ENCODE peak calls at places on chromosome 20, in seven cellular contexts. G is GM12878, W is HCT116, Q is K562, P is SK-N-SH, V is HepG2, F is H1. K is an unnamed sample.

GRCh38 chr20:46951405-46951804 is 56.8 kb downstream of the EYA2 start:
- DNase-seq in G (no peak), W (no peak), Q (no peak), P (no peak), V (no peak), F (no peak), K (no peak)

GRCh38 chr20:45235995-45236394 is 14.8 kb downstream of the SEMG2 start:
- DNase-seq in G (no peak), W (no peak), Q (peak), P (no peak), V (no peak), F (peak), K (no peak)

GRCh38 chr20:35821807-35822242 is 50.0 kb downstream of the PHF20 start:
- DNase-seq in G (no peak), W (no peak), Q (no peak), P (no peak), V (peak), F (no peak), K (no peak)

GRCh38 chr20:31788578-31788977 is 30.6 kb upstream of the MYLK2 start:
- DNase-seq in G (no peak), W (no peak), Q (no peak), P (no peak), V (no peak), F (no peak), K (no peak)

GRCh38 chr20:9071976-9072726 is 3.3 kb downstream of the PLCB4 start:
- DNase-seq in G (no peak), W (no peak), Q (no peak), P (no peak), V (no peak), F (no peak), K (no peak)

GRCh38 chr20:36468149-36469000 is 72.9 kb upstream of the MYL9 start:
- DNase-seq in G (no peak), W (no peak), Q (no peak), P (peak), V (peak), F (no peak), K (no peak)

GRCh38 chr20:701401-702129 is 26.0 kb upstream of the SCRT2 start:
- DNase-seq in G (no peak), W (no peak), Q (no peak), P (no peak), V (no peak), F (no peak), K (no peak)

GRCh38 chr20:48283470-48284110 is 498.3 kb upstream of the SULF2 start:
- DNase-seq in G (no peak), W (no peak), Q (no peak), P (no peak), V (peak), F (no peak), K (no peak)

GRCh38 chr20:25295386-25296093 is 47.7 kb downstream of the PYGB start:
- DNase-seq in G (no peak), W (no peak), Q (no peak), P (peak), V (no peak), F (no peak), K (peak)

GRCh38 chr20:24289737-24290481 is 179.5 kb upstream of the SYNDIG1 start:
- DNase-seq in G (no peak), W (no peak), Q (no peak), P (no peak), V (no peak), F (no peak), K (no peak)

GRCh38 chr20:25987073-25987927 is 290.6 kb upstream of the ZNF337 start:
- DNase-seq in G (no peak), W (no peak), Q (peak), P (peak), V (no peak), F (no peak), K (no peak)

GRCh38 chr20:63551068-63551467 is 2.9 kb upstream of the FNDC11 start:
- DNase-seq in G (no peak), W (no peak), Q (no peak), P (no peak), V (no peak), F (no peak), K (no peak)

GRCh38 chr20:45337367-45338120 is 10.7 kb downstream of the SDC4 start:
- DNase-seq in G (no peak), W (no peak), Q (peak), P (no peak), V (peak), F (no peak), K (no peak)

GRCh38 chr20:49717693-49718092 is 4.0 kb upstream of the B4GALT5 start:
- DNase-seq in G (no peak), W (peak), Q (peak), P (no peak), V (peak), F (no peak), K (peak)

GRCh38 chr20:49583669-49584417 is 15.9 kb upstream of the PTGIS start:
- DNase-seq in G (no peak), W (no peak), Q (peak), P (no peak), V (peak), F (no peak), K (no peak)

GRCh38 chr20:400451-401275 is 7.4 kb upstream of the RBCK1 start:
- DNase-seq in G (no peak), W (no peak), Q (peak), P (peak), V (no peak), F (no peak), K (no peak)

GRCh38 chr20:41524980-41525613 is 93.1 kb downstream of the CHD6 start:
- DNase-seq in G (no peak), W (no peak), Q (peak), P (no peak), V (no peak), F (no peak), K (no peak)

GRCh38 chr20:50855498-50856474 is 60.9 kb downstream of the BCAS4 start:
- DNase-seq in G (no peak), W (no peak), Q (no peak), P (peak), V (peak), F (no peak), K (no peak)
- TF ChIP-seq JUND in G (no peak), W (no peak), Q (no peak), P (no peak), V (no peak), F (no peak), K (no peak)

GRCh38 chr20:51623255-51623654 is 80.7 kb upstream of the NFATC2 start:
- DNase-seq in G (no peak), W (no peak), Q (no peak), P (no peak), V (no peak), F (no peak), K (no peak)
- TF ChIP-seq JUND in G (no peak), W (no peak), Q (no peak), P (no peak), V (no peak), F (no peak), K (no peak)

GRCh38 chr20:22093122-22093521 is 387.7 kb downstream of the PAX1 start:
- DNase-seq in G (no peak), W (no peak), Q (no peak), P (no peak), V (no peak), F (no peak), K (no peak)

GRCh38 chr20:22101606-22102005 is 396.1 kb downstream of the PAX1 start:
- DNase-seq in G (no peak), W (no peak), Q (no peak), P (no peak), V (no peak), F (no peak), K (no peak)

GRCh38 chr20:22099348-22099747 is 393.9 kb downstream of the PAX1 start:
- DNase-seq in G (peak), W (no peak), Q (no peak), P (no peak), V (no peak), F (no peak), K (no peak)

GRCh38 chr20:22098451-22098850 is 393.0 kb downstream of the PAX1 start:
- DNase-seq in G (no peak), W (no peak), Q (no peak), P (no peak), V (no peak), F (no peak), K (no peak)
- TF ChIP-seq JUND in G (no peak), W (no peak), Q (no peak), P (no peak), V (no peak), F (no peak), K (no peak)

GRCh38 chr20:34703573-34704176 is 469 bp upstream of the TP53INP2 start:
- DNase-seq in G (no peak), W (no peak), Q (no peak), P (peak), V (peak), F (no peak), K (peak)
- TF ChIP-seq JUND in G (no peak), W (no peak), Q (no peak), P (no peak), V (no peak), F (no peak), K (no peak)

DNA sequence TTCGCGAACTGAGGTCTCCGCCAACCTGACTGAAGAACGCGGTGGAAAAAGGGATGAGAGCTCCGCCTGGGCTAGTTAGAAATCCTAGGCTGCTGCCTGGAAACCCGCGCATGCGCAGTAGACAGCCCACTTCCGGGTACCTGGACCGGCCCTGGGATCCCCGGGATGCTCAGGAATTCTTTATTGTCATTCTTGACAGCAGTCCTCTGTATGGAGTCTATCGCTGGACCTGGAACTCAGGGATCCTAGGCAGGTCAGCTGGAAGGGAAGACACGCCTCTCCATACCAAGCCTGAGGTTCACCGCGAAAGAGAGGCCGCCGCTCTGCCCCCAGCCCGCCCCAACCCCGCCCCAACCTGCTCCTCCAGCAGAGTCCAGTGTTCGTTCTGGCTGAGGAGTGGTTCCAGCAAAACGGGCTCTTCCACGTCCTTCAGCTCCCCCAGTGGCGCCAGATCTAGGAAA is 1379.2 kb upstream of the DEFB115 start:
- DNase-seq in G (no peak), W (no peak), Q (peak), P (peak), V (peak), F (no peak), K (peak)
- TF ChIP-seq JUND in G (no peak), W (no peak), Q (no peak), P (no peak), V (no peak), F (no peak), K (no peak)

GRCh38 chr20:57321142-57321541 is 8.5 kb upstream of the SPO11 start:
- DNase-seq in G (no peak), W (no peak), Q (no peak), P (no peak), V (no peak), F (no peak), K (no peak)

GRCh38 chr20:57322476-57322875 is 7.1 kb upstream of the SPO11 start:
- DNase-seq in G (no peak), W (no peak), Q (no peak), P (no peak), V (no peak), F (no peak), K (no peak)

GRCh38 chr20:57325632-57326356 is 3.8 kb upstream of the SPO11 start:
- DNase-seq in G (no peak), W (no peak), Q (no peak), P (no peak), V (no peak), F (no peak), K (no peak)

GRCh38 chr20:57320358-57320757 is 9.2 kb upstream of the SPO11 start:
- DNase-seq in G (no peak), W (no peak), Q (no peak), P (no peak), V (no peak), F (no peak), K (no peak)

GRCh38 chr20:57323034-57323433 is 6.6 kb upstream of the SPO11 start:
- DNase-seq in G (no peak), W (no peak), Q (no peak), P (no peak), V (no peak), F (peak), K (peak)
- TF ChIP-seq JUND in G (no peak), W (peak), Q (no peak), P (no peak), V (no peak), F (peak), K (no peak)

DNA sequence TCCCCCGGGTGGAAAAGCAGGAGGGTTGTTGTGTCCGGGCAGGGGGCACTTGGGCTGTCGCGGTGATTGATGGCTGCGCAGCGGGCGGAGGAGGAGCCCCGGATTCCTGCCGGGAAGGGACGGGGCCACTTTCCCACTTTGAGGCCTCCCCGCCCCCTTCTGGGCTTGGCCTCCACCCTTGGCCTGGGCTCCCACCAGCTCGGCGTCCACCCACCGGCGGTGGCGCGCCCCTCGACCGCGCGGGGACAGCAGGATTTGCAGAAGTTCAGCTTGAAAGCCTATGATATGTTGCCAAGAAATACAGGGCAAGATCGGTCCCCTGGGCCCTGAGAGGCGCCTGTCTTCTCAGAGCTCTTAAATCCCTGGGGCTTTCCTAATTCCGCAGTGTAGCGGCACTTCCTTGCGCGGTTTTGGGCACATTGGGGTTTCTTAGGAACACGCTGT is 852 bp downstream of the RIN2 start:
- DNase-seq in G (no peak), W (no peak), Q (no peak), P (peak), V (peak), F (no peak), K (peak)
- TF ChIP-seq JUND in G (no peak), W (no peak), Q (no peak), P (no peak), V (no peak), F (no peak), K (no peak)

DNA sequence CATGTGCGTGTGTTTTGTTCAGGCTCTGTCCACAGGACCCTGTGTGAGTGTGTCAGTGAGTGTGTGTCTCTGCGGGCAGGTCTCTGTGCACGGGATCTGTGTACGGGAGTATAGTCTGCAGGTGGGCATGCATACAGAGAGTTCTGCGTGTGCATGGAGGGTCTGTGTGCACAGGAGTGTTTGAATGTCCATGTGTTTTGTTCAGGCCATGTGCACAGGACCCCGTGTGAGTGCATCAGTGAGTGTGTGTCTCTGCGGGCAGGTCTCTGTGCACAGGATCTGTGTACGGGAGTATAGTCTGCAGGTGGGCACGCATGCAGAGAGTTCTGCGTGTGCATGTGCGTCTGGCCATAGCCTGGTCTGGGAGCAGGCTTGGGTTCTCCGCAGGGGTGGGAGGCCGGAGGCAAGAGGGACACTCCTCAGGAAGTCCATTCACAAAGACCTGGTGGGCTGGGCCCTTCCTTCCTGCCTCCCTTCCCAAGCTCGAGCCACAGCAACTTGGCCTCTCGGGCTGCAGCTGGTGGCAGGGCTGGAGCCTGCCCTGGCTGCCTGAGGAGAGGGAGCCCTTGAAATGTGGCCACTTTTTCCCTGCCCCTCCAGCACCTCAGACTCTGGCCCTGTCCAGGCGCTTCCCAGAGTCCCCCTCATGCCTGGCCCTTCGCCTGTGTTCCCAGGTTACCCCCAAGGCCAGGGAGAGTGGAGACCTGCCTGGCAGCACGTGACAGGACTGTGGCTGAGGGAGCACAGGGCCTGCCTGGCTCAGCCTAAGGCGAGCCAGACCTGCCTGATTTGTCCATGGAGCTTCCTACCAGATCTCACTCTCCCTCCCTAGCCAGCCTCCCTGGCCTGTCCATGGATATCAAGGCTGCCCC is 6.8 kb downstream of the HSPA12B start:
- DNase-seq in G (no peak), W (no peak), Q (no peak), P (no peak), V (no peak), F (no peak), K (no peak)
- TF ChIP-seq JUND in G (no peak), W (no peak), Q (no peak), P (no peak), V (no peak), F (no peak), K (no peak)

GRCh38 chr20:23233341-23233740 is 117.2 kb upstream of the NXT1 start:
- DNase-seq in G (no peak), W (no peak), Q (no peak), P (no peak), V (no peak), F (no peak), K (no peak)

GRCh38 chr20:23235173-23236027 is 115.2 kb upstream of the NXT1 start:
- DNase-seq in G (no peak), W (peak), Q (peak), P (peak), V (peak), F (peak), K (peak)

GRCh38 chr20:23232219-23232581 is 118.4 kb upstream of the NXT1 start:
- DNase-seq in G (no peak), W (no peak), Q (no peak), P (no peak), V (no peak), F (no peak), K (no peak)

GRCh38 chr20:23232679-23233308 is 117.8 kb upstream of the NXT1 start:
- DNase-seq in G (no peak), W (no peak), Q (no peak), P (no peak), V (peak), F (no peak), K (no peak)

DNA sequence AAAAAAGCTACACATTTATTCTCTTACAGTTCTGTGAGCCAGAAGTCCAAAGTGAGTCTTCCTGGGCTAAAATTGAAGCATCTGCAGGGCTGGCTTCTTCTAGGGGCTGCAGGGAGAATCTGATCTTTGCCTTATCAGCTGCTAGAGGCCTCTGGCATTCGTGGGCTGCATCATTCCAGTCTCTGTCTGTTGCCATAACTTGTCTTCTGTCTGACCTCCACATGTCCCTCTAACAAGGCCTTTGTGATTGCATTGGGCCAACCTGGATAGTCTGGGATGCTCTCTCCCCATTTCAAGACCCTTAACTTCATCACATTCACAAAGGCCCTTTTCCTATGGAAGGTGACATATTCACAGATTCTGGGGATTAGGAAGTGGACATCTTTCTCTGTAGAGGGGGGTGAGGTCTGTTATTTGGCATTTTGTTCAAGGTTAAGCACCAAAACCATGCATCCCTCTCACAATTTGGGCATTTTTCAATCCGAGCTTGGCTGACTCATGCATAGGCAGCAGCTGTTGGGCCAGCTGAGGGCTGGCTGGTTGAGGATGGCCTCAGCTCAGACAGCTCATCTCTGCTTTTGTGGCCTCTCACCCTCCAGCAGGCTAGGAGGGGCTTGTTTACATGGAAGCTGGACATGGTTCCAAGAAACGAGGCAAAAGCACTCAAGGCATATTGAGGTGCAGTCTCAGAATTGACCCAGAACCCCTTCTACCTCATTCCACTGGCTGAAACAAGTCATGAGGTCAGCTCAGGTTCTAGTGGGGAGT is 116.1 kb upstream of the NXT1 start:
- DNase-seq in G (no peak), W (no peak), Q (no peak), P (no peak), V (no peak), F (no peak), K (no peak)
- TF ChIP-seq JUND in G (no peak), W (no peak), Q (no peak), P (no peak), V (no peak), F (no peak), K (no peak)

DNA sequence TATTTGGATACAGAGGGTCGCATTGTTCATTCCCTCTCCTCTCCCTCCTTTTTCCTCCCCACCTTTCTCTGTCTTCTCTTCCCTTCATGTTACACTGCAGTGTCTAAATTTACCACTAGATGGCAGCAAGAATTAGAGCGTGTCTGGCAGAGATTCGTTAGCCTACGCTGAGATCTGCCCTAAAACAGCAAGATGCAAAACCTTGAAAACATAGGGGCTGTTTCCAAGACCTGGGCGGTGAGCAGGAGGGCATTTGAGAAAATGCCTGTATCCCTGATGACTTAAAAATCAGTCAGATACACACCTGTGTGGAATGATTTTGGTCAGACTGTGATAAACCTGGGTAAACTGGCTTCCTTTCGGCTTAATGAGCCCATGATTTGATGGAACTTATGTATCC is 101.5 kb upstream of the ISM1 start:
- DNase-seq in G (no peak), W (peak), Q (peak), P (peak), V (peak), F (peak), K (peak)
- TF ChIP-seq JUND in G (no peak), W (no peak), Q (no peak), P (no peak), V (no peak), F (no peak), K (no peak)